ENCODE peak calls at places on chromosomes 16 and 17, in four cellular contexts. E is K562, D is SK-N-SH, K is GM12878. B is an unnamed sample.

GRCh38 chr17:410674-411401 is 58.2 kb upstream of the RPH3AL start:
- DNase-seq in E (peak), D (peak), K (no peak), B (no peak)

GRCh38 chr16:3087243-3087791 is 11.8 kb downstream of the ZSCAN10 start:
- DNase-seq in E (peak), D (no peak), K (no peak), B (no peak)

GRCh38 chr16:20976568-20976967 is 76.0 kb downstream of the LYRM1 start:
- DNase-seq in E (no peak), D (no peak), K (no peak), B (no peak)

GRCh38 chr17:82703036-82703745 is 4.7 kb upstream of the RAB40B start:
- DNase-seq in E (no peak), D (no peak), K (no peak), B (no peak)

GRCh38 chr16:8853611-8854010 is 15.2 kb downstream of the CARHSP1 start:
- DNase-seq in E (no peak), D (no peak), K (no peak), B (no peak)

GRCh38 chr16:78629173-78629572 is 529.7 kb downstream of the WWOX start:
- DNase-seq in E (no peak), D (no peak), K (no peak), B (no peak)

GRCh38 chr16:21277927-21278706 is at the start of gene CRYM:
- DNase-seq in E (peak), D (peak), K (no peak), B (peak)

GRCh38 chr17:13582776-13583414 is 18.8 kb downstream of the HS3ST3A1 start:
- DNase-seq in E (no peak), D (no peak), K (no peak), B (no peak)

GRCh38 chr17:65191805-65192740 is 54.9 kb downstream of the RGS9 start:
- DNase-seq in E (no peak), D (no peak), K (no peak), B (no peak)

GRCh38 chr17:73827627-73828241 is 183.5 kb upstream of the SDK2 start:
- DNase-seq in E (no peak), D (no peak), K (no peak), B (peak)

GRCh38 chr17:27153005-27153404 is 140.9 kb upstream of the WSB1 start:
- DNase-seq in E (no peak), D (no peak), K (no peak), B (no peak)

GRCh38 chr17:1112875-1113274 is 66.9 kb downstream of the ABR start:
- DNase-seq in E (peak), D (no peak), K (no peak), B (peak)

GRCh38 chr17:77737442-77738265 is 220.8 kb upstream of the TNRC6C start:
- DNase-seq in E (no peak), D (no peak), K (no peak), B (no peak)

GRCh38 chr17:66711936-66712335 is 123.0 kb upstream of the CACNG5 start:
- DNase-seq in E (peak), D (no peak), K (no peak), B (peak)

GRCh38 chr17:2055494-2056220 is 754 bp downstream of the HIC1 start:
- DNase-seq in E (no peak), D (no peak), K (no peak), B (no peak)

GRCh38 chr17:78130439-78131101 is at the start of gene TMC8:
- DNase-seq in E (peak), D (peak), K (no peak), B (no peak)

DNA sequence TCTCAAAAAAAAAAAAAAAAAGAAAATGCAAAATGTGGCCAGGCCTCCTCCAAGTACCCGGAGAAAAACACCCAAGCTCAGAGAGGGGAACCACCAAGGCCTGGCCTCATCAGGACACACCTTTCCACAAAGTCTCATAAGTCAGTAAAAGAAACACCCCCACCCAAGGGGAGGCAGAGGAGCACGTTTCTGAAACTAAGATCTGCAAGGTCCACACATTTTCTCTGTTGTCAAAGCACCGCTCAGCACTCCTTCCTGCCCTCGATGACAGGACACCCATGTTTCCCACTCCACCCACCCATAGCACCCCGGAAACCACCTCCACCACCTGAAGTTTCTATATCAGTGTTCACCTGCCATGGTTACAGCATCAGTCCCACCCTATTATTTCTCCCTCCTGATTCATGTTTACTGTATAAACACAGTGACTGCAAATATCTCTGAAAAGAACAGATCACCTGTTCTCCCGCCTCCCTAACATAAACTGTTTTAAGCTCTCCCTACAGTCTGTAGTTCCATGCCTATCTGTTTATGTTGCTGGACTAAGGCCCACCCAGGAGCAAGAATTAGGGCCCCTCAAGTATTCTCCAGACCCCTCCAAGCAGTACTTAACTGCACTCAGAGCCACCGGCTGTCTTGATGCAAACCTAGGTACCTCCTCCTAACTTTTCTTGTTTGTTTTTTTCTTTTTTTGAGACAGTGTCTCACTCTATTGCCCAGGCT is 2.0 kb downstream of the CORO7 start:
- DNase-seq in E (no peak), D (no peak), K (peak), B (no peak)
- TF ChIP-seq JUND in E (no peak), D (no peak), K (peak), B (no peak)

DNA sequence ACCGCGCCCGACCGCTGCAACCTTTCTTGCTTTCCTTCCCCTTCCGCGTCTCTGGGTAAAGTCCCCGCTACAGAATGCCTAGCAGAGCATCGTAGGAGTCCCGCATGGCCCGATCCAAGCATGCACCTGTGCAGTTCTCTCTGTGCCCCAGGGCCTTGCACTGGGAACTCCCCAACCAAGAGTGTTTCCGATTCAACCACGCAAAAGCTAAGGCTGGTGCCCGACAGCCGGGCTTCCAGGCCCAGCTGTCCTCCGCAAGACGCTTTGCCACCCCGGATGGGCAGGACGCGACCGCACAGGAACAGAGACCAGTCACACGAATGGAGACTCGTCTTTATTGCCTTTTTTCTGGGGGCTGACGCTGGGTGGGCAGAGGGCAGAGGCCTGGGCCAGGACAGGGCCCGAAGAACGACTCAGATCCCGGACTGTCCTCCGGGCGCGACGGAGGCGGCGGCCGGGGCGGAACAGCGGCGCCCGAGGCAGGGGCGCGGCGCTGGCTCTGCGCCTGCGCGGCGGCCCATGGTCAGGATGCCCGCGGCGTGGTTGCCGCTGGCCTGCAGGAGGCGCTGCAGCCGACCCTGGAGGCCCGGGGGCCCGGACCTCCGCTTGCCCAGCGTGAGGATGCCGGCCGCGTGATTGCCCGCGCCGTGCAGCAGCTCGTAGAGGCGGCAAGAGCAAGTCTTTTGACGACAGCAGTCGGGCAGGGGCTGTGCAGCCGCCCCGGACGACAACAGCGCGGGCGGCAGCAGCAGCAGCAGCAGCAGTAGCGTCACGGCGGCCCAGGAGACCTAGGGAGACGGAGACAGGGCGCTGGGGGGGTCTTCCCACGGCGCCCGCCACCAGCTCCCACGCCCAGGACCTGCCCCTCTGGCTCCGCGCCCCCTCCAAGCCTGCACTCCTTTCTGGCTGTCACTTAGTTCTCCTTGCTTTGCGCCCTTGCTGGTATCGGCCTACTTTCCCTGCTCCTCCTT is 1.2 kb downstream of the HCRT start:
- DNase-seq in E (peak), D (peak), K (peak), B (peak)
- TF ChIP-seq JUND in E (peak), D (no peak), K (no peak), B (no peak)

DNA sequence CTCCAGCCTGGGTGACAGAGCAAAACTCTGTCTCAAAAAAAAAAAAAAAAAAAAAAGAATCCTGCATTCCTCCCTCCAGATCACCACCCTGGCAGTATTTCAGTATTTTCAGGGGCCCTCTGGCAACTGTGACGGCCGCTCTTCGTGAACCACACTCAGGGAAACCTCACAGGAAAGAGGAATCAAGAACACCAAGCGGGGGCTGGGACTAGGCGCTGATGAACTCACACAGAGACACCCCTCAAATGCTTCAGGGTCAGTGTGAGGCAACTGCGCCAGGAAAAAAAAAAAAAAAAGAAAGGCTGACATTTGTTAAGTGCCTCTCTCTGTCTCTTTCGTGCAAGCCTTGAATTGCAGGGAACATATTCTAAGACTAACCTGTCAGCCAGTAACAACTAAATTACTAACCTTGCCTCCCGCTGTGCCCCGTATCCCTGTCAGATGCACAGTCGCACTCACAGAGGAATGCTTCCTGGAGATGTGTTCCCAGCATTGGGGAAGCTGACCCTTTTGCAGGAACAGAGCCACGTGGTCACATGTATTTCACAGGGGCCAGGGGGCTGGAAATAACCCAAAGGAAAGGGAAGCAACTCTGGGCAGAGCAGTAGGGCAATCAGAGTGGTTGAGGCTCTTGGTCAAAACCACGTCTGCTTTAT is 247.9 kb downstream of the XYLT1 start:
- DNase-seq in E (no peak), D (no peak), K (no peak), B (no peak)
- TF ChIP-seq JUND in E (no peak), D (no peak), K (no peak), B (no peak)

DNA sequence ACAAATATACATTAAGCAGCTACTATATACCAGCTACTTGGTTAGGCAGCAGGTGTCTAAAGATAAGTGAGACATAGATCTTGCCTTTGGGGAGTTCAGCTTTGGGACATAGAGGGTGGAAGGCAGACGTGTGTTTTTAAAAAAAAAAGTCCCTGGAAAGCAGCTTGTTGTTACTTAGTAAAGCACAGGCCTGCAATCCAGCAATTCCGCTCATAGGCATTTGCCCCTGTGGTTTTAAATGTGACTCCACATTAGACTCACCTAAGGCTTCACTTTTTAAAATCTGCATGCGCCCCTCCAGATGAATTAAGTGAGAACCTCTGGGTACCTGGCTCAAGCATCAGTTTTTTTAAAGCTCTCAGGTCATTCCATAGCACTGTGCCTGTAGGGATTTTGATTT is 7.2 kb upstream of the MLYCD start:
- DNase-seq in E (no peak), D (no peak), K (no peak), B (no peak)
- TF ChIP-seq JUND in E (no peak), D (no peak), K (no peak), B (no peak)

DNA sequence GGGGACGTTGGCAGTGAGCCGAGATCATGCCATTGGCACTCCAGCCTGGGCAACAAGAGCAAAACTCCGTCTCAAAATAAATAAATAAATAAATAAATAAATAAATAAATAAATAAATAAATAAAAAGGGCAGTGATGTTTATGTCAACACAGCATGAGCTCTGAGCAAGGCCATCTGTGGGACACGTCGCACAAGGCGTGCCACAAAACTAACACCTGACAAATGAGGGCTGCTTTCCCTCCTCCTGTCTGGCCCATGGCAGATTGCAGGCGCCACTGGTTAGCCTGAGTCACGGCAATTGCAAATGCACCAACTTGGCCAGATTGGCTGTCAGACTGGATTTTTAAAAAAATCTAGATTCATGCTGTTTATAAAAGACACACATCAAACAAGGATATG is 25.9 kb upstream of the SPNS3 start:
- DNase-seq in E (no peak), D (no peak), K (no peak), B (peak)
- TF ChIP-seq JUND in E (no peak), D (no peak), K (no peak), B (no peak)

GRCh38 chr17:74963656-74964055 is 8.9 kb downstream of the HID1 start:
- DNase-seq in E (no peak), D (no peak), K (no peak), B (no peak)
- TF ChIP-seq JUND in E (no peak), D (no peak), K (no peak), B (no peak)

DNA sequence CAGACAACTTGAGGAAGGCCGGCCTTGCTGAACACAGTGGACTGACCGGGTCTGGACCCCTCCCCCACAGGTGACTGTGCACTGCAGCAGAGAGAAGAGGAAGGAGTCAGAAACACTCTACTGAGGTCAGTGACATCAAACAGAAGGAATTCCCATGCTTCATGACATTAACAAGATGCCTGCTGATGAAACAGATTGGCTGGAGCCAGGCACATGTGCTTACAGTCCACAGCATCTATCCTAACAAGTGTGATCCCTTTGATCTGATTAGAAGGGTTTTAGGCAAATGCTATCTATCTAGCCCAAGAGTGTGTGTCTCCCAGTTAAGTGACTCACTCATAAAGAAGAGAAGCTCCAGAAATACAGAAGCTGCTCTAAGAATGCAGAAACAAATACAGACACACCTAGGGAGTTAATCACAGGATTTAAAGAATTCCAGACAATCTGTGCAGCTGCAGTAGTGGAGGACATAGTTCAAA is 90.2 kb downstream of the SYCE1L start:
- DNase-seq in E (no peak), D (peak), K (no peak), B (no peak)
- TF ChIP-seq JUND in E (no peak), D (peak), K (no peak), B (no peak)

GRCh38 chr17:59498421-59499307 is 66.7 kb upstream of the DHX40 start:
- DNase-seq in E (no peak), D (peak), K (no peak), B (no peak)
- TF ChIP-seq JUND in E (no peak), D (no peak), K (no peak), B (no peak)

B was measured in T47D.